ENCODE peak calls at places on chromosomes 3 and 15, in four cellular contexts. C, O, G and Z are unnamed samples.

GRCh38 chr3:187741403-187742350 is 3.6 kb downstream of the BCL6 start:
- DNase-seq in C (peak), O (peak), G (no peak), Z (peak)

GRCh38 chr3:194395767-194396527 is 3.1 kb downstream of the GP5 start:
- DNase-seq in C (no peak), O (no peak), G (no peak), Z (no peak)

GRCh38 chr3:62665627-62666433 is 209.4 kb downstream of the CADPS start:
- DNase-seq in C (peak), O (peak), G (no peak), Z (peak)

GRCh38 chr15:96330450-96331140 is at the start of gene NR2F2:
- DNase-seq in C (peak), O (peak), G (peak), Z (no peak)

GRCh38 chr3:132723024-132723462 is 834 bp upstream of the NPHP3 start:
- DNase-seq in C (no peak), O (no peak), G (no peak), Z (no peak)

GRCh38 chr15:56393277-56393676 is 28.1 kb downstream of the TEX9 start:
- DNase-seq in C (no peak), O (no peak), G (no peak), Z (no peak)

GRCh38 chr3:66487475-66487874 is 13.3 kb downstream of the LRIG1 start:
- DNase-seq in C (no peak), O (no peak), G (no peak), Z (no peak)

GRCh38 chr3:38011111-38011510 is 18.3 kb downstream of the PLCD1 start:
- DNase-seq in C (no peak), O (no peak), G (no peak), Z (no peak)

GRCh38 chr15:40930430-40931299 is 1.5 kb downstream of the DLL4 start:
- DNase-seq in C (peak), O (no peak), G (no peak), Z (no peak)

GRCh38 chr3:143538577-143538981 is 309.7 kb downstream of the SLC9A9 start:
- DNase-seq in C (no peak), O (no peak), G (no peak), Z (no peak)

GRCh38 chr3:94413721-94414106 is 350.9 kb downstream of the NSUN3 start:
- DNase-seq in C (no peak), O (no peak), G (no peak), Z (no peak)

GRCh38 chr3:20104167-20104661 is 64.0 kb downstream of the KAT2B start:
- DNase-seq in C (no peak), O (no peak), G (no peak), Z (no peak)

GRCh38 chr3:184230603-184231528 is 1.5 kb downstream of the VWA5B2 start:
- DNase-seq in C (no peak), O (peak), G (no peak), Z (peak)

GRCh38 chr15:51861557-51862350 is 32.3 kb downstream of the TMOD3 start:
- DNase-seq in C (no peak), O (no peak), G (no peak), Z (no peak)

GRCh38 chr15:45307230-45307924 is 55.3 kb downstream of the SLC28A2 start:
- DNase-seq in C (no peak), O (no peak), G (no peak), Z (no peak)

GRCh38 chr3:44561076-44561475 is 6.1 kb downstream of the ZKSCAN7 start:
- DNase-seq in C (no peak), O (no peak), G (no peak), Z (no peak)

GRCh38 chr3:51539291-51539891 is 872 bp downstream of the RAD54L2 start:
- DNase-seq in C (no peak), O (no peak), G (no peak), Z (peak)